ENCODE peak calls at places on chromosomes 7 and 10, in six cellular contexts. M, P, S, Q, G and R are unnamed samples.

GRCh38 chr10:6148908-6149307 is 53.8 kb upstream of the PFKFB3 start:
- DNase-seq in S (no peak), P (no peak), G (no peak), Q (no peak), M (no peak), R (no peak)

GRCh38 chr7:110283056-110283455 is 807.9 kb upstream of the LRRN3 start:
- DNase-seq in M (no peak), Q (no peak), G (no peak), S (no peak), P (no peak), R (no peak)

GRCh38 chr10:98340946-98341345 is 73.0 kb upstream of the LOXL4 start:
- DNase-seq in G (no peak), M (no peak), Q (no peak), S (no peak), P (peak; percentile 38), R (peak; percentile 25)

GRCh38 chr7:80661729-80662128 is 23.3 kb downstream of the CD36 start:
- DNase-seq in Q (no peak), M (no peak), P (no peak), G (no peak), S (no peak), R (no peak)

GRCh38 chr10:86506499-86506898 is 15.1 kb downstream of the WAPL start:
- DNase-seq in S (no peak), M (no peak), Q (no peak), P (no peak), G (no peak), R (no peak)

GRCh38 chr7:100604078-100604975 is 2.2 kb downstream of the PCOLCE start:
- DNase-seq in M (peak; percentile 73), Q (no peak), S (peak; percentile 92), G (peak; percentile 91), P (peak; percentile 46), R (peak; percentile 82)

GRCh38 chr7:55164527-55164926 is 145.7 kb downstream of the EGFR start:
- DNase-seq in S (no peak), Q (no peak), P (no peak), M (no peak), G (no peak), R (no peak)

GRCh38 chr10:75724047-75724446 is 292.6 kb downstream of the LRMDA start:
- DNase-seq in Q (no peak), S (no peak), P (no peak), M (no peak), G (no peak), R (no peak)

GRCh38 chr7:66356277-66356721 is 151.2 kb downstream of the TPST1 start:
- DNase-seq in P (peak; percentile 85), M (peak; percentile 53), Q (no peak), S (no peak), G (no peak), R (no peak)

GRCh38 chr7:32511791-32512190 is 16.5 kb downstream of the AVL9 start:
- DNase-seq in S (no peak), Q (no peak), G (no peak), M (peak; percentile 81), P (peak; percentile 4), R (no peak)

GRCh38 chr10:97573021-97573420 is 442 bp downstream of the ANKRD2 start:
- DNase-seq in Q (no peak), S (no peak), G (no peak), P (peak; percentile 30), M (peak; percentile 18), R (peak; percentile 31)

GRCh38 chr7:152909683-152910544 is 150.4 kb downstream of the ACTR3B start:
- DNase-seq in P (no peak), Q (peak; percentile 38), S (no peak), G (no peak), M (no peak), R (no peak)

GRCh38 chr7:207418-208127 is 15.2 kb downstream of the FAM20C start:
- DNase-seq in P (no peak), S (no peak), M (no peak), Q (no peak), G (peak; percentile 71), R (no peak)

GRCh38 chr7:148708026-148708685 is 9.5 kb downstream of the CUL1 start:
- DNase-seq in G (no peak), S (no peak), P (no peak), Q (no peak), M (peak; percentile 70), R (peak; percentile 24)

GRCh38 chr7:156777364-156778069 is 115.5 kb downstream of the LMBR1 start:
- DNase-seq in Q (no peak), P (peak; percentile 22), G (no peak), S (no peak), M (peak; percentile 30), R (no peak)

GRCh38 chr10:133176546-133176945 is 16.5 kb downstream of the KNDC1 start:
- DNase-seq in S (no peak), M (no peak), P (no peak), G (no peak), Q (no peak), R (no peak)

GRCh38 chr10:133123050-133123745 is 35.5 kb downstream of the ADGRA1 start:
- DNase-seq in S (no peak), M (no peak), G (no peak), Q (no peak), P (no peak), R (no peak)

GRCh38 chr7:5332579-5332978 is 49.8 kb downstream of the SLC29A4 start:
- DNase-seq in S (no peak), P (no peak), M (no peak), Q (no peak), G (peak; percentile 33), R (no peak)

GRCh38 chr10:67772894-67773511 is 65.0 kb downstream of the DNAJC12 start:
- DNase-seq in M (peak; percentile 11), Q (no peak), S (no peak), G (no peak), P (peak; percentile 55), R (no peak)

GRCh38 chr7:132387596-132387995 is 188.7 kb downstream of the PLXNA4 start:
- DNase-seq in M (no peak), Q (no peak), S (no peak), P (no peak), G (no peak), R (no peak)

GRCh38 chr7:18873674-18874341 is 243.6 kb downstream of the TWIST1 start:
- DNase-seq in Q (peak; percentile 6), P (peak; percentile 41), G (peak; percentile 51), S (no peak), M (no peak), R (peak; percentile 17)

GRCh38 chr10:30063098-30063497 is 3.7 kb upstream of the JCAD start:
- DNase-seq in S (no peak), G (no peak), P (peak; percentile 85), Q (no peak), M (no peak), R (peak; percentile 56)

GRCh38 chr7:68038621-68039314 is 1042.1 kb downstream of the TYW1 start:
- DNase-seq in S (no peak), P (no peak), Q (no peak), M (no peak), G (no peak), R (no peak)

GRCh38 chr10:91088300-91089140 is 131.9 kb upstream of the PCGF5 start:
- DNase-seq in P (peak; percentile 15), G (no peak), Q (no peak), S (no peak), M (peak; percentile 5), R (peak; percentile 18)

GRCh38 chr7:85185355-85186082 is 1.3 kb downstream of the SEMA3D start:
- DNase-seq in P (peak; percentile 61), G (peak; percentile 50), Q (peak; percentile 52), S (peak; percentile 71), M (no peak), R (peak; percentile 72)

GRCh38 chr7:107998660-107999480 is 4.1 kb downstream of the LAMB1 start:
- DNase-seq in M (peak; percentile 69), G (no peak), S (no peak), Q (no peak), P (no peak), R (no peak)

GRCh38 chr10:26242752-26243151 is 26.2 kb downstream of the GAD2 start:
- DNase-seq in Q (peak; percentile 71), P (no peak), G (no peak), M (no peak), S (no peak), R (no peak)

GRCh38 chr7:35848728-35849127 is 47.9 kb downstream of the SEPTIN7 start:
- DNase-seq in G (no peak), Q (no peak), M (peak; percentile 9), P (no peak), S (no peak), R (no peak)

GRCh38 chr7:79455173-79455790 is 1.8 kb upstream of the MAGI2 start:
- DNase-seq in S (no peak), M (no peak), Q (no peak), G (no peak), P (no peak), R (no peak)

GRCh38 chr10:28973309-28973972 is 296.1 kb downstream of the BAMBI start:
- DNase-seq in S (no peak), Q (no peak), M (no peak), P (no peak), G (no peak), R (no peak)

GRCh38 chr10:28970231-28970630 is 292.9 kb downstream of the BAMBI start:
- DNase-seq in S (no peak), M (no peak), G (no peak), Q (no peak), P (peak; percentile 69), R (peak; percentile 42)

GRCh38 chr10:28965937-28966336 is 288.6 kb downstream of the BAMBI start:
- DNase-seq in P (no peak), G (no peak), M (no peak), Q (no peak), S (no peak), R (no peak)

GRCh38 chr10:28971255-28971654 is 293.9 kb downstream of the BAMBI start:
- DNase-seq in P (no peak), M (no peak), S (no peak), Q (no peak), G (no peak), R (no peak)

DNA sequence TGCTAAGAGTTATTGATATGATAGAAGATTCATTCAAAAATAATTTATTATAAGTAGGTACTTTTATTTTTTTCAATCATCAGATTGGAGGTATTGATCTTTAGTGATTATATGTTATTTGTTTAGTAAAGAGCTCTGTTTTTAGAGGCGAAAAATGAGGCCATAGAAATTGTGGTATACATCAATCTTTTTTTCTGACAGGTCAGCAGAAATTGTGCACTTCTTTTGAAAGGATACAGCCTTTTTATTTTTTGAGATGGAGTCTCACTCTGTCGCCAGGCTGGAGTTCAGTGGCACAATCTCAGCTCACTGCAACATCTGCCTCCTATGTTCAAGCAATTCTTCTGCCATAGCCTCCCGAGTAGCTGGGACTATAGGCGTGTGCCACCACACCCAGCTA is 292.1 kb downstream of the BAMBI start:
- DNase-seq in P (no peak), S (no peak), M (no peak), Q (no peak), G (no peak), R (no peak)
- H4K91ac ChIP-seq in P (no peak overlapping the region), S (no peak overlapping the region), M (no peak overlapping the region), Q (no peak overlapping the region), G (no peak overlapping the region), R (no peak overlapping the region)

GRCh38 chr10:99984635-99985034 is 25.1 kb downstream of the DNMBP start:
- DNase-seq in G (no peak), P (no peak), Q (no peak), M (no peak), S (no peak), R (no peak)
- H3K4ac ChIP-seq in G (no peak overlapping the region), P (peak overlapping the region; percentile 21), Q (no peak overlapping the region), M (no peak overlapping the region), S (no peak overlapping the region), R (peak overlapping the region; percentile 40)

GRCh38 chr10:131142446-131143380 is 168.8 kb downstream of the TCERG1L start:
- DNase-seq in S (no peak), G (no peak), M (no peak), P (no peak), Q (no peak), R (no peak)
- H4K91ac ChIP-seq in S (no peak overlapping the region), G (no peak overlapping the region), M (peak overlapping the region; percentile 29), P (no peak overlapping the region), Q (no peak overlapping the region), R (no peak overlapping the region)

GRCh38 chr7:29099896-29100847 is 46.2 kb downstream of the CPVL start:
- DNase-seq in Q (no peak), G (no peak), P (no peak), M (peak; percentile 74), S (no peak), R (no peak)
- H3K4ac ChIP-seq in Q (no peak overlapping the region), G (no peak overlapping the region), P (no peak overlapping the region), M (no peak overlapping the region), S (no peak overlapping the region), R (no peak overlapping the region)